ENCODE peak calls at places on chromosomes 2 and 18, in seven cellular contexts. D is heart left ventricle, Y is fibroblast of lung, E is K562, R is uterus, C is psoas muscle, N is IMR-90. W is an unnamed sample.
A peak's percentile ranks its signal among the peaks of the same experiment; 100 is the strongest.

GRCh38 chr2:234518986-234519642 is 22.2 kb upstream of the ARL4C start:
- DNase-seq in D (no peak), Y (no peak), E (no peak), R (no peak), C (no peak), N (no peak), W (no peak)

GRCh38 chr2:10407841-10408648 is 40.1 kb downstream of the ODC1 start:
- DNase-seq in D (no peak), Y (peak; percentile 94), E (peak; percentile 94), R (peak; percentile 90), C (peak; percentile 65), N (peak; percentile 34), W (no peak)

GRCh38 chr18:59264136-59264571 is 9.1 kb downstream of the RAX start:
- DNase-seq in D (no peak), Y (no peak), E (no peak), R (no peak), C (no peak), N (no peak), W (no peak)

GRCh38 chr18:66749475-66750035 is 145.7 kb upstream of the CDH19 start:
- DNase-seq in D (no peak), Y (no peak), E (no peak), R (no peak), C (no peak), N (no peak), W (no peak)

GRCh38 chr2:72619622-72620021 is 206.2 kb downstream of the EXOC6B start:
- DNase-seq in D (no peak), Y (no peak), E (no peak), R (no peak), C (no peak), N (no peak), W (peak; percentile 24)

GRCh38 chr2:53778536-53779162 is 8.1 kb downstream of the ASB3 start:
- DNase-seq in D (no peak), Y (no peak), E (no peak), R (no peak), C (no peak), N (no peak), W (no peak)

GRCh38 chr2:8662239-8662879 is 19.5 kb upstream of the ID2 start:
- DNase-seq in D (no peak), Y (peak; percentile 75), E (peak; percentile 31), R (no peak), C (no peak), N (peak; percentile 90), W (no peak)

GRCh38 chr18:44781890-44782289 is 101.2 kb downstream of the SETBP1 start:
- DNase-seq in D (no peak), Y (peak; percentile 77), E (no peak), R (no peak), C (no peak), N (peak; percentile 28), W (no peak)

GRCh38 chr2:56215911-56216310 is 32.1 kb downstream of the CCDC85A start:
- DNase-seq in D (no peak), Y (no peak), E (no peak), R (no peak), C (no peak), N (no peak), W (no peak)

GRCh38 chr2:85164145-85164559 is 31.0 kb downstream of the TCF7L1 start:
- DNase-seq in D (no peak), Y (no peak), E (no peak), R (no peak), C (no peak), N (no peak), W (peak; percentile 13)

GRCh38 chr2:171409436-171409971 is 24.3 kb downstream of the METTL8 start:
- DNase-seq in D (no peak), Y (no peak), E (no peak), R (no peak), C (no peak), N (no peak), W (no peak)

GRCh38 chr2:173401716-173402326 is 47.1 kb downstream of the CDCA7 start:
- DNase-seq in D (no peak), Y (no peak), E (no peak), R (no peak), C (no peak), N (peak; percentile 8), W (no peak)

DNA sequence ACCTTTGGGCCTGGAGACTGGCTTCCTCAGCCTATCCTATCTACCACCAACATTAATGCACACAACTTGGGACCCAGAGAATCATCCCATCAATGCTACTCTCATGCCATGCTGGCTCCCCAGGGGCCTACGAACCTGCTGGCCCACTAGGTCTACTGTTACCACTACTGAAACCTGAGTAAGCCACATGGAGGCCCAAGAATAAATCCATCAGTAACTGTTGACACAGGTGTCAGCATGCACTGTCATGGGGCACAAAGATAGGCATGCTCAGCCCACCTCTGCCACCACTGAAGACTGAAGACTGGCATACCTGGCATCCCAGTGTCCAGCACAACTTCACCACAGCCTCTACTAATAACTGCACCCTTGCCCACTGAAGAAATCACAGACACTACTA is 71.1 kb upstream of the ACVR1C start:
- DNase-seq in D (no peak), Y (no peak), E (no peak), R (no peak), C (no peak), N (no peak), W (no peak)
- H3K9me3 ChIP-seq in D (peaks cover 38% of the 10 kb centered on the region), Y (no peaks in the 10 kb centered on the region), E (no peaks in the 10 kb centered on the region), R (no peaks in the 10 kb centered on the region), C (peaks cover 15% of the 10 kb centered on the region), N (peaks cover 4% of the 10 kb centered on the region), W (no peaks in the 10 kb centered on the region)

GRCh38 chr2:142180820-142181533 is 50.2 kb upstream of the LRP1B start:
- DNase-seq in D (no peak), Y (peak; percentile 11), E (peak; percentile 10), R (no peak), C (no peak), N (peak; percentile 12), W (peak; percentile 51)
- TF ChIP-seq CTCF in D (peak; percentile 27), Y (peak; percentile 36), E (no peak), R (no peak), C (no peak), N (peak; percentile 42), W (peak; percentile 67)

GRCh38 chr2:101830555-101830954 is 133.0 kb downstream of the MAP4K4 start:
- DNase-seq in D (no peak), Y (no peak), E (no peak), R (no peak), C (no peak), N (peak; percentile 91), W (no peak)
- H3K4me3 ChIP-seq in D (no peak overlapping the region), Y (no peak overlapping the region), E (no peak overlapping the region), R (no peak overlapping the region), C (no peak overlapping the region), N (no peak overlapping the region), W (no peak overlapping the region)

GRCh38 chr2:239910851-239911629 is 114.1 kb downstream of the NDUFA10 start:
- DNase-seq in D (peak; percentile 28), Y (no peak), E (peak; percentile 15), R (no peak), C (no peak), N (no peak), W (no peak)

GRCh38 chr2:239913632-239914417 is 111.3 kb downstream of the NDUFA10 start:
- DNase-seq in D (no peak), Y (no peak), E (no peak), R (no peak), C (no peak), N (no peak), W (no peak)

GRCh38 chr2:239912171-239912937 is 112.8 kb downstream of the NDUFA10 start:
- DNase-seq in D (peak; percentile 13), Y (no peak), E (no peak), R (no peak), C (no peak), N (no peak), W (no peak)

GRCh38 chr2:239911630-239912071 is 113.5 kb downstream of the NDUFA10 start:
- DNase-seq in D (peak; percentile 22), Y (no peak), E (peak; percentile 12), R (no peak), C (no peak), N (no peak), W (no peak)

DNA sequence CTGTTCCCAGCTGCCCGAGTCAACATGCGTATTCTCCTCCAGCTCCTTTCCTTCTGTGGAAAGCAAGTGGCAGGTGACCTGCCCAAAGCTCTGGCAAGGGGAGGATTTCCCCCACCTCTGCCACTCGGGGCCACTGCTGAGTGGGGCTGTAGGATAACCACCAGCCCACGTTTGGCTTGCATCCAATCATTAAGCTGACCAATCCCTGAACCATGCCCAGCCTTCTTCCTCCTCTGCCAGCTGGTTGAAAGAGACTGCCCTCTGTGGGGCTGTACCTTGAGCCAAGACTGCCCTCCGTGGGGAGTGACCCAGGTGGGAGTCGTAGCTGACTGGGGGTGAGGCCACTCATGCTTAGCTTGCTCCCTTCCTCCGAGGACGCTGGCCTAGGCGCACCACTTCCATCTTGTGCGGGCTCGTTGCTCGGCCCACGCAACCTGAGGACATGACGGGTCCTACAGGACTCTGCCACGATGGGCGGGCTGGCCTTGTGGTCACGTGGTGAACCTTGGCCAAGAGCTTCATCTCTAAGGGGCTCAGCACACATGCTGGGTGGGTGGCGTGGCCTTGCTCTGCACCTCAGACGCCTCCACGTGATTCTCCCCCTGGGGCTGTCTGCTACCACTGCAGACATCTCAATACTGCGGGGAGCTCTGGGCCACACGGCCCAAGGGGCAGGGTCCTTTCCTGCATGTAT is 112.1 kb downstream of the NDUFA10 start:
- DNase-seq in D (peak; percentile 15), Y (no peak), E (no peak), R (no peak), C (no peak), N (no peak), W (no peak)
- H3K9me3 ChIP-seq in D (peaks cover 17% of the 10 kb centered on the region), Y (no peaks in the 10 kb centered on the region), E (peaks cover 3% of the 10 kb centered on the region), R (no peaks in the 10 kb centered on the region), C (no peaks in the 10 kb centered on the region), N (peaks cover 19% of the 10 kb centered on the region), W (no peaks in the 10 kb centered on the region)

DNA sequence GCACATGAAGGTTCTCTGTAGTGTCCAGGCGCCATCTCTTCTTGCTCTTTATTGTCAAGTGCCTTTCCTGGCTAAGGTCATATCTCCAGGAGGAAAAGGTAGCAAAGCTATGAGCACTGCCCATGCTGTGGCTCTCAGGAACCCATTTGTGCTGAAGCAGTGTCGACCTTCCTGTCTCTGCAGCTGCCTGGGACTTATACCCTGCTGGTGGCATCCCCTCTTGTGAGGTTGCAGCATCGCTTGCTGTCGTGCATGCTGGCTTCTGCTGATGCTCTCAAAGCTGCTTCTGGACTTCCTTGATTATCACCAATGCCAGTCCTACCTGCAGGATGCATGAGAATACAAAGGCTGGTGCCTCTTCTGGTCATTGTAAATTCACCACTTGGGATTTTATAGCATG is 22.1 kb upstream of the PTPN2 start:
- DNase-seq in D (no peak), Y (no peak), E (no peak), R (no peak), C (no peak), N (no peak), W (no peak)
- TF ChIP-seq CTCF in D (no peak), Y (no peak), E (no peak), R (no peak), C (no peak), N (no peak), W (no peak)